ENCODE peak calls at places on chromosome 11, in seven cellular contexts. One of them, this sample, is unnamed.

GRCh38 chr11:107549253-107549953 is 16.1 kb downstream of the ALKBH8 start:
- DNase-seq in esophagus squamous epithelium: no peak
- DNase-seq in Peyer's patch: peak; percentile 54
- DNase-seq in IMR-90: peak; percentile 51
- DNase-seq in AG04450: no peak
- DNase-seq in CD8-positive, alpha-beta T cell: no peak
- DNase-seq in iPS DF 6.9: no peak
- DNase-seq in this sample: no peak

GRCh38 chr11:78740175-78741161 is 165.8 kb upstream of the NARS2 start:
- DNase-seq in esophagus squamous epithelium: no peak
- DNase-seq in Peyer's patch: no peak
- DNase-seq in IMR-90: no peak
- DNase-seq in AG04450: no peak
- DNase-seq in CD8-positive, alpha-beta T cell: no peak
- DNase-seq in iPS DF 6.9: no peak
- DNase-seq in this sample: no peak

GRCh38 chr11:1200611-1201191 is 22.2 kb upstream of the MUC5B start:
- DNase-seq in esophagus squamous epithelium: no peak
- DNase-seq in Peyer's patch: peak; percentile 36
- DNase-seq in IMR-90: no peak
- DNase-seq in AG04450: no peak
- DNase-seq in CD8-positive, alpha-beta T cell: no peak
- DNase-seq in iPS DF 6.9: no peak
- DNase-seq in this sample: peak; percentile 58

GRCh38 chr11:27698872-27699241 is 1.4 kb downstream of the BDNF start:
- DNase-seq in esophagus squamous epithelium: no peak
- DNase-seq in Peyer's patch: peak; percentile 78
- DNase-seq in IMR-90: peak; percentile 92
- DNase-seq in AG04450: peak; percentile 87
- DNase-seq in CD8-positive, alpha-beta T cell: peak; percentile 51
- DNase-seq in iPS DF 6.9: no peak
- DNase-seq in this sample: peak; percentile 74

GRCh38 chr11:59283825-59284772 is 71.4 kb upstream of the MPEG1 start:
- DNase-seq in esophagus squamous epithelium: no peak
- DNase-seq in Peyer's patch: peak; percentile 84
- DNase-seq in IMR-90: peak; percentile 57
- DNase-seq in AG04450: peak; percentile 34
- DNase-seq in CD8-positive, alpha-beta T cell: peak; percentile 62
- DNase-seq in iPS DF 6.9: peak; percentile 27
- DNase-seq in this sample: no peak

GRCh38 chr11:126029805-126030204 is 32.9 kb downstream of the CDON start:
- DNase-seq in esophagus squamous epithelium: no peak
- DNase-seq in Peyer's patch: no peak
- DNase-seq in IMR-90: no peak
- DNase-seq in AG04450: no peak
- DNase-seq in CD8-positive, alpha-beta T cell: no peak
- DNase-seq in iPS DF 6.9: no peak
- DNase-seq in this sample: no peak

GRCh38 chr11:110525883-110526282 is 96.1 kb downstream of the FDX1 start:
- DNase-seq in esophagus squamous epithelium: no peak
- DNase-seq in Peyer's patch: no peak
- DNase-seq in IMR-90: peak; percentile 92
- DNase-seq in AG04450: peak; percentile 42
- DNase-seq in CD8-positive, alpha-beta T cell: no peak
- DNase-seq in iPS DF 6.9: no peak
- DNase-seq in this sample: peak; percentile 72

GRCh38 chr11:44072757-44073658 is 6.9 kb downstream of the ACCS start:
- DNase-seq in esophagus squamous epithelium: no peak
- DNase-seq in Peyer's patch: no peak
- DNase-seq in IMR-90: no peak
- DNase-seq in AG04450: no peak
- DNase-seq in CD8-positive, alpha-beta T cell: no peak
- DNase-seq in iPS DF 6.9: no peak
- DNase-seq in this sample: no peak

GRCh38 chr11:65987336-65987735 is 14.6 kb downstream of the EIF1AD start:
- DNase-seq in esophagus squamous epithelium: no peak
- DNase-seq in Peyer's patch: no peak
- DNase-seq in IMR-90: no peak
- DNase-seq in AG04450: no peak
- DNase-seq in CD8-positive, alpha-beta T cell: no peak
- DNase-seq in iPS DF 6.9: no peak
- DNase-seq in this sample: no peak

GRCh38 chr11:86124251-86125233 is 55.7 kb upstream of the PICALM start:
- DNase-seq in esophagus squamous epithelium: no peak
- DNase-seq in Peyer's patch: no peak
- DNase-seq in IMR-90: no peak
- DNase-seq in AG04450: no peak
- DNase-seq in CD8-positive, alpha-beta T cell: no peak
- DNase-seq in iPS DF 6.9: no peak
- DNase-seq in this sample: no peak

GRCh38 chr11:14107071-14107470 is 144.5 kb downstream of the SPON1 start:
- DNase-seq in esophagus squamous epithelium: no peak
- DNase-seq in Peyer's patch: no peak
- DNase-seq in IMR-90: no peak
- DNase-seq in AG04450: no peak
- DNase-seq in CD8-positive, alpha-beta T cell: no peak
- DNase-seq in iPS DF 6.9: no peak
- DNase-seq in this sample: no peak

GRCh38 chr11:112881461-112881860 is 79.8 kb upstream of the NCAM1 start:
- DNase-seq in esophagus squamous epithelium: peak; percentile 2
- DNase-seq in Peyer's patch: peak; percentile 73
- DNase-seq in IMR-90: no peak
- DNase-seq in AG04450: no peak
- DNase-seq in CD8-positive, alpha-beta T cell: no peak
- DNase-seq in iPS DF 6.9: peak; percentile 41
- DNase-seq in this sample: peak; percentile 24

GRCh38 chr11:12248330-12248729 is 129.0 kb upstream of the PARVA start:
- DNase-seq in esophagus squamous epithelium: no peak
- DNase-seq in Peyer's patch: peak; percentile 82
- DNase-seq in IMR-90: peak; percentile 57
- DNase-seq in AG04450: no peak
- DNase-seq in CD8-positive, alpha-beta T cell: no peak
- DNase-seq in iPS DF 6.9: no peak
- DNase-seq in this sample: no peak

GRCh38 chr11:34263462-34264186 is 94.2 kb downstream of the ABTB2 start:
- DNase-seq in esophagus squamous epithelium: no peak
- DNase-seq in Peyer's patch: peak; percentile 86
- DNase-seq in IMR-90: peak; percentile 82
- DNase-seq in AG04450: peak; percentile 26
- DNase-seq in CD8-positive, alpha-beta T cell: no peak
- DNase-seq in iPS DF 6.9: no peak
- DNase-seq in this sample: no peak

GRCh38 chr11:41018224-41018623 is 441.2 kb downstream of the LRRC4C start:
- DNase-seq in esophagus squamous epithelium: no peak
- DNase-seq in Peyer's patch: no peak
- DNase-seq in IMR-90: no peak
- DNase-seq in AG04450: no peak
- DNase-seq in CD8-positive, alpha-beta T cell: no peak
- DNase-seq in iPS DF 6.9: no peak
- DNase-seq in this sample: no peak

GRCh38 chr11:35602160-35602793 is 16.0 kb upstream of the FJX1 start:
- DNase-seq in esophagus squamous epithelium: no peak
- DNase-seq in Peyer's patch: no peak
- DNase-seq in IMR-90: no peak
- DNase-seq in AG04450: no peak
- DNase-seq in CD8-positive, alpha-beta T cell: no peak
- DNase-seq in iPS DF 6.9: no peak
- DNase-seq in this sample: no peak

GRCh38 chr11:55501014-55501413 is 53.3 kb upstream of the OR4C15 start:
- DNase-seq in esophagus squamous epithelium: no peak
- DNase-seq in Peyer's patch: no peak
- DNase-seq in IMR-90: no peak
- DNase-seq in AG04450: no peak
- DNase-seq in CD8-positive, alpha-beta T cell: no peak
- DNase-seq in iPS DF 6.9: no peak
- DNase-seq in this sample: no peak

DNA sequence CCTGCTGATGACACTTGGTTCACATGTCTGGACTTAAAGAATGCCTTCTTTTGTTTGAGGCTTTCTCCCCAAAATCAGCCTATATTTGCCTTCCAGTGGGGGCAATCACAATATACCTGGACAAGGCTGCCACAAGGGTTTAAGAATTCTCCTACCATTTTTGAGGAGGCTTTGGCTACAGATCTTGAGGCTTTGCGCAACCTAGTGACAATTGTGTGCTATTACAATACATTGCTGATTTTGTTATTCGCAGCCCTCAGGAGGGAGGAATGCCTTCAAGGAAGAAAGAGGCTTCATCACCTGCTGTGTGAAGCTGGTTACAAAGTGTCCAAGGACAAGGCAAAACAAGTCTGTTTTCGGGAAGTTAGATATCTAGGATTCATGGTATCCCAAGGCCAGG is 50.8 kb upstream of the OR4C15 start:
- DNase-seq in esophagus squamous epithelium: no peak
- DNase-seq in Peyer's patch: no peak
- DNase-seq in IMR-90: no peak
- DNase-seq in AG04450: no peak
- DNase-seq in CD8-positive, alpha-beta T cell: no peak
- DNase-seq in iPS DF 6.9: no peak
- DNase-seq in this sample: no peak
- H3K9me3 ChIP-seq in esophagus squamous epithelium: peaks cover 8% of the 10 kb centered on the region
- H3K9me3 ChIP-seq in Peyer's patch: no peaks in the 10 kb centered on the region
- H3K9me3 ChIP-seq in IMR-90: peaks cover 8% of the 10 kb centered on the region
- H3K9me3 ChIP-seq in AG04450: peaks cover 26% of the 10 kb centered on the region
- H3K9me3 ChIP-seq in CD8-positive, alpha-beta T cell: no peaks in the 10 kb centered on the region
- H3K9me3 ChIP-seq in iPS DF 6.9: peaks cover 6% of the 10 kb centered on the region
- H3K9me3 ChIP-seq in this sample: no peaks in the 10 kb centered on the region

GRCh38 chr11:97367406-97368083 is 977.7 kb downstream of the JRKL start:
- DNase-seq in esophagus squamous epithelium: no peak
- DNase-seq in Peyer's patch: no peak
- DNase-seq in IMR-90: no peak
- DNase-seq in AG04450: no peak
- DNase-seq in CD8-positive, alpha-beta T cell: no peak
- DNase-seq in iPS DF 6.9: no peak
- DNase-seq in this sample: no peak

GRCh38 chr11:97361812-97362378 is 972.1 kb downstream of the JRKL start:
- DNase-seq in esophagus squamous epithelium: no peak
- DNase-seq in Peyer's patch: no peak
- DNase-seq in IMR-90: no peak
- DNase-seq in AG04450: no peak
- DNase-seq in CD8-positive, alpha-beta T cell: no peak
- DNase-seq in iPS DF 6.9: no peak
- DNase-seq in this sample: no peak

GRCh38 chr11:97363331-97363730 is 973.5 kb downstream of the JRKL start:
- DNase-seq in esophagus squamous epithelium: no peak
- DNase-seq in Peyer's patch: no peak
- DNase-seq in IMR-90: no peak
- DNase-seq in AG04450: no peak
- DNase-seq in CD8-positive, alpha-beta T cell: no peak
- DNase-seq in iPS DF 6.9: no peak
- DNase-seq in this sample: no peak

DNA sequence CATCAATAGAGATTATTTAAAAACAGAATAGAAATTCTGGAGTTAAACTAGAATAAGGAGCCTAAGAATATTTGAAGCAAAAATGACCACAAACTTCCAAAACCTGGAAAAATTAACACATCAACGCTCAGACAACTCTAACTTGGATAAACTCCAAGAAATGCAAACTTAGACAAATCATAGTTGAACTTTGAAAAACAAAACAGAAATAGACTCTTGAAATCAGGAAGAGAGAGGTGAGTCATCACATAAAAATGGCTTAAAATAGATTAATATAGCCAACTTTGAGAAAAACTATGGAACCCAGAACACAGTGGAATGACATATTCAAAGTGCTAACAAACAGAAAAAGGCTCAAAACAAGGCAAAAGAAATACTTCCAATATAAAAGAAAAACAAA is 974.2 kb downstream of the JRKL start:
- DNase-seq in esophagus squamous epithelium: no peak
- DNase-seq in Peyer's patch: no peak
- DNase-seq in IMR-90: no peak
- DNase-seq in AG04450: no peak
- DNase-seq in CD8-positive, alpha-beta T cell: no peak
- DNase-seq in iPS DF 6.9: no peak
- DNase-seq in this sample: no peak
- H3K4me3 ChIP-seq in esophagus squamous epithelium: no peak overlapping the region
- H3K4me3 ChIP-seq in Peyer's patch: no peak overlapping the region
- H3K4me3 ChIP-seq in IMR-90: no peak overlapping the region
- H3K4me3 ChIP-seq in AG04450: no peak overlapping the region
- H3K4me3 ChIP-seq in CD8-positive, alpha-beta T cell: no peak overlapping the region
- H3K4me3 ChIP-seq in iPS DF 6.9: no peak overlapping the region
- H3K4me3 ChIP-seq in this sample: no peak overlapping the region

GRCh38 chr11:61295596-61295926 is 445 bp upstream of the VWCE start:
- DNase-seq in esophagus squamous epithelium: no peak
- DNase-seq in Peyer's patch: no peak
- DNase-seq in IMR-90: no peak
- DNase-seq in AG04450: no peak
- DNase-seq in CD8-positive, alpha-beta T cell: no peak
- DNase-seq in iPS DF 6.9: no peak
- DNase-seq in this sample: no peak

GRCh38 chr11:61297741-61298140 is 2.6 kb upstream of the VWCE start:
- DNase-seq in esophagus squamous epithelium: no peak
- DNase-seq in Peyer's patch: no peak
- DNase-seq in IMR-90: peak; percentile 91
- DNase-seq in AG04450: peak; percentile 41
- DNase-seq in CD8-positive, alpha-beta T cell: no peak
- DNase-seq in iPS DF 6.9: no peak
- DNase-seq in this sample: peak; percentile 70

GRCh38 chr11:61298663-61299244 is 3.6 kb upstream of the VWCE start:
- DNase-seq in esophagus squamous epithelium: no peak
- DNase-seq in Peyer's patch: no peak
- DNase-seq in IMR-90: no peak
- DNase-seq in AG04450: no peak
- DNase-seq in CD8-positive, alpha-beta T cell: no peak
- DNase-seq in iPS DF 6.9: no peak
- DNase-seq in this sample: no peak

GRCh38 chr11:61294717-61295595 is at the start of gene VWCE:
- DNase-seq in esophagus squamous epithelium: no peak
- DNase-seq in Peyer's patch: peak; percentile 64
- DNase-seq in IMR-90: peak; percentile 41
- DNase-seq in AG04450: no peak
- DNase-seq in CD8-positive, alpha-beta T cell: peak; percentile 71
- DNase-seq in iPS DF 6.9: no peak
- DNase-seq in this sample: peak; percentile 67

DNA sequence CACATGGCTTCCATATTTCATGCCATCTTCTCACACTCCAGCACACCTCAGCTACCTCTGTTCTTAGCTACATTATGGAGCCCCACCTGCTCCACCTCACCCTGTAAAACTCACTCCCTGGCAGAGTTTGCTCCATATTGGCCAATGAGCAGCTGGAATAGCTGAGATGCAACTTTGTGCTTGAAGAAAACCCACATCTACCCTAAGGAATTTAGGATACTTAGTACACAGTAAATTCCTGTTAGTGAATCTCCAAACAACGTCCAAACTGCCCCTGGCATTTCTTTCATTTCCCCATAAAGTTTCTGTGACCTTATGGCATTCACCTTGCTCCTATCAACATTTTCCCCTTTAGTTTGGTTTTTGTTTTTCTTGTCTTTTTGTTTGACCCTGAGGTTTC is 2.2 kb upstream of the VWCE start:
- DNase-seq in esophagus squamous epithelium: no peak
- DNase-seq in Peyer's patch: no peak
- DNase-seq in IMR-90: peak; percentile 18
- DNase-seq in AG04450: no peak
- DNase-seq in CD8-positive, alpha-beta T cell: no peak
- DNase-seq in iPS DF 6.9: no peak
- DNase-seq in this sample: no peak
- H3K27ac ChIP-seq in esophagus squamous epithelium: peak overlapping the region; percentile 64
- H3K27ac ChIP-seq in Peyer's patch: no peak overlapping the region
- H3K27ac ChIP-seq in IMR-90: peak overlapping the region; percentile 49
- H3K27ac ChIP-seq in AG04450: peak overlapping the region; percentile 77
- H3K27ac ChIP-seq in CD8-positive, alpha-beta T cell: no peak overlapping the region
- H3K27ac ChIP-seq in iPS DF 6.9: no peak overlapping the region
- H3K27ac ChIP-seq in this sample: peak overlapping the region; percentile 51

GRCh38 chr11:50102916-50103315 is 70.2 kb downstream of the OR4C45 start:
- DNase-seq in esophagus squamous epithelium: no peak
- DNase-seq in Peyer's patch: no peak
- DNase-seq in IMR-90: no peak
- DNase-seq in AG04450: no peak
- DNase-seq in CD8-positive, alpha-beta T cell: no peak
- DNase-seq in iPS DF 6.9: no peak
- DNase-seq in this sample: no peak

GRCh38 chr11:50098186-50098725 is 65.6 kb downstream of the OR4C45 start:
- DNase-seq in esophagus squamous epithelium: no peak
- DNase-seq in Peyer's patch: no peak
- DNase-seq in IMR-90: no peak
- DNase-seq in AG04450: no peak
- DNase-seq in CD8-positive, alpha-beta T cell: no peak
- DNase-seq in iPS DF 6.9: no peak
- DNase-seq in this sample: no peak
- H3K9me3 ChIP-seq in esophagus squamous epithelium: no peaks in the 10 kb centered on the region
- H3K9me3 ChIP-seq in Peyer's patch: no peaks in the 10 kb centered on the region
- H3K9me3 ChIP-seq in IMR-90: peaks cover 14% of the 10 kb centered on the region
- H3K9me3 ChIP-seq in AG04450: peaks cover 37% of the 10 kb centered on the region
- H3K9me3 ChIP-seq in CD8-positive, alpha-beta T cell: no peaks in the 10 kb centered on the region
- H3K9me3 ChIP-seq in iPS DF 6.9: peaks cover 3% of the 10 kb centered on the region
- H3K9me3 ChIP-seq in this sample: no peaks in the 10 kb centered on the region

This sample was measured in ascending aorta.